ENCODE peak calls at places on chromosomes 2 and 18, in nine cellular contexts. One of them, this sample, is unnamed.

GRCh38 chr18:9884090-9884489 is 1.7 kb upstream of the TXNDC2 start:
- DNase-seq in neural crest cell: no peak
- DNase-seq in EH: no peak
- DNase-seq in AG08395: no peak
- DNase-seq in T-helper 9 cell: no peak
- DNase-seq in activated T-helper 1 cell treated with Interleukin-2 at 50 U/mL for 16 hours: no peak
- DNase-seq in mucosa of gallbladder: no peak
- DNase-seq in DMS153: no peak
- DNase-seq in NCI-H524 treated with DMSO at 0.1 percent for 48 hours: no peak
- DNase-seq in this sample: no peak

GRCh38 chr18:67621025-67621713 is 104.6 kb upstream of the DSEL start:
- DNase-seq in NCI-H524 treated with DMSO at 0.1 percent for 48 hours: no peak
- DNase-seq in AG08395: no peak
- DNase-seq in EH: no peak
- DNase-seq in T-helper 9 cell: no peak
- DNase-seq in mucosa of gallbladder: no peak
- DNase-seq in neural crest cell: no peak
- DNase-seq in DMS153: no peak
- DNase-seq in activated T-helper 1 cell treated with Interleukin-2 at 50 U/mL for 16 hours: no peak
- DNase-seq in this sample: no peak

GRCh38 chr18:9628984-9629383 is 14.6 kb upstream of the PPP4R1 start:
- DNase-seq in NCI-H524 treated with DMSO at 0.1 percent for 48 hours: no peak
- DNase-seq in activated T-helper 1 cell treated with Interleukin-2 at 50 U/mL for 16 hours: no peak
- DNase-seq in DMS153: no peak
- DNase-seq in neural crest cell: no peak
- DNase-seq in T-helper 9 cell: no peak
- DNase-seq in mucosa of gallbladder: no peak
- DNase-seq in EH: no peak
- DNase-seq in AG08395: no peak
- DNase-seq in this sample: no peak

GRCh38 chr2:182866461-182867369 is at the start of gene FRZB:
- DNase-seq in T-helper 9 cell: no peak
- DNase-seq in neural crest cell: peak; percentile 60
- DNase-seq in NCI-H524 treated with DMSO at 0.1 percent for 48 hours: no peak
- DNase-seq in DMS153: peak; percentile 39
- DNase-seq in activated T-helper 1 cell treated with Interleukin-2 at 50 U/mL for 16 hours: no peak
- DNase-seq in mucosa of gallbladder: peak; percentile 44
- DNase-seq in EH: peak; percentile 81
- DNase-seq in AG08395: peak; percentile 56
- DNase-seq in this sample: no peak

GRCh38 chr2:65402780-65403528 is 29.4 kb downstream of the SPRED2 start:
- DNase-seq in DMS153: no peak
- DNase-seq in neural crest cell: no peak
- DNase-seq in NCI-H524 treated with DMSO at 0.1 percent for 48 hours: no peak
- DNase-seq in activated T-helper 1 cell treated with Interleukin-2 at 50 U/mL for 16 hours: no peak
- DNase-seq in AG08395: peak; percentile 56
- DNase-seq in EH: peak; percentile 54
- DNase-seq in mucosa of gallbladder: no peak
- DNase-seq in T-helper 9 cell: no peak
- DNase-seq in this sample: no peak

GRCh38 chr2:120398961-120399888 is 53.3 kb downstream of the INHBB start:
- DNase-seq in T-helper 9 cell: no peak
- DNase-seq in activated T-helper 1 cell treated with Interleukin-2 at 50 U/mL for 16 hours: no peak
- DNase-seq in EH: peak; percentile 22
- DNase-seq in neural crest cell: no peak
- DNase-seq in NCI-H524 treated with DMSO at 0.1 percent for 48 hours: no peak
- DNase-seq in AG08395: no peak
- DNase-seq in mucosa of gallbladder: peak; percentile 36
- DNase-seq in DMS153: no peak
- DNase-seq in this sample: no peak

GRCh38 chr2:37780097-37780676 is 108.7 kb upstream of the CDC42EP3 start:
- DNase-seq in activated T-helper 1 cell treated with Interleukin-2 at 50 U/mL for 16 hours: no peak
- DNase-seq in neural crest cell: no peak
- DNase-seq in NCI-H524 treated with DMSO at 0.1 percent for 48 hours: no peak
- DNase-seq in mucosa of gallbladder: no peak
- DNase-seq in AG08395: peak; percentile 20
- DNase-seq in DMS153: no peak
- DNase-seq in EH: peak; percentile 63
- DNase-seq in T-helper 9 cell: no peak
- DNase-seq in this sample: no peak

GRCh38 chr2:240419321-240419720 is 16.1 kb upstream of the GPC1 start:
- DNase-seq in activated T-helper 1 cell treated with Interleukin-2 at 50 U/mL for 16 hours: no peak
- DNase-seq in AG08395: no peak
- DNase-seq in DMS153: no peak
- DNase-seq in mucosa of gallbladder: no peak
- DNase-seq in EH: no peak
- DNase-seq in neural crest cell: no peak
- DNase-seq in T-helper 9 cell: no peak
- DNase-seq in NCI-H524 treated with DMSO at 0.1 percent for 48 hours: no peak
- DNase-seq in this sample: no peak

GRCh38 chr2:72325592-72326422 is 178.1 kb upstream of the CYP26B1 start:
- DNase-seq in neural crest cell: no peak
- DNase-seq in AG08395: peak; percentile 11
- DNase-seq in T-helper 9 cell: no peak
- DNase-seq in DMS153: no peak
- DNase-seq in EH: peak; percentile 35
- DNase-seq in mucosa of gallbladder: no peak
- DNase-seq in NCI-H524 treated with DMSO at 0.1 percent for 48 hours: no peak
- DNase-seq in activated T-helper 1 cell treated with Interleukin-2 at 50 U/mL for 16 hours: no peak
- DNase-seq in this sample: no peak

GRCh38 chr2:220277445-220277960 is 650.1 kb downstream of the SLC4A3 start:
- DNase-seq in AG08395: peak; percentile 74
- DNase-seq in neural crest cell: no peak
- DNase-seq in mucosa of gallbladder: peak; percentile 74
- DNase-seq in DMS153: no peak
- DNase-seq in activated T-helper 1 cell treated with Interleukin-2 at 50 U/mL for 16 hours: no peak
- DNase-seq in EH: peak; percentile 95
- DNase-seq in T-helper 9 cell: no peak
- DNase-seq in NCI-H524 treated with DMSO at 0.1 percent for 48 hours: no peak
- DNase-seq in this sample: no peak

This sample was measured in effector CD8-positive, alpha-beta T cell.